ENCODE peak calls at places on chromosomes 3 and 15, in ten cellular contexts. I is adrenal gland, F is lower lobe of right lung, K is MM.1S, L is IMR-90, X is HL-60, B is body of pancreas, V is cardiac muscle cell, C is heart right ventricle, D is right lobe of liver. P is an unnamed sample. For H3K27me3, the result is how much of the 10 kb centered on the place peaks cover.

GRCh38 chr15:99564221-99565030 is 1.4 kb upstream of the MEF2A start:
- DNase-seq in I (peak), B (peak), F (no peak), V (peak), C (peak), K (no peak), X (no peak), D (no peak), L (peak), P (no peak)

GRCh38 chr3:40162616-40163015 is 146.9 kb upstream of the EIF1B start:
- DNase-seq in L (no peak), I (no peak), D (no peak), F (no peak), B (no peak), C (no peak), K (no peak), X (no peak), V (no peak), P (no peak)

GRCh38 chr3:1960506-1960905 is 138.2 kb upstream of the CNTN4 start:
- DNase-seq in K (no peak), F (no peak), B (no peak), I (no peak), L (no peak), C (no peak), D (no peak), V (no peak), X (no peak), P (no peak)

GRCh38 chr3:57755368-57756021 is 614 bp upstream of the SLMAP start:
- DNase-seq in V (peak), L (peak), F (peak), B (peak), C (no peak), I (no peak), D (peak), K (peak), X (peak), P (no peak)

GRCh38 chr15:74892313-74892712 is 2.5 kb downstream of the MPI start:
- DNase-seq in V (no peak), I (no peak), X (no peak), B (peak), C (no peak), F (no peak), D (peak), K (no peak), L (no peak), P (no peak)

GRCh38 chr3:126107203-126107939 is 23.4 kb upstream of the SLC41A3 start:
- DNase-seq in F (no peak), D (no peak), I (no peak), C (no peak), B (no peak), V (no peak), X (no peak), L (no peak), K (no peak), P (no peak)

GRCh38 chr3:125349556-125350165 is 25.5 kb downstream of the ZNF148 start:
- DNase-seq in K (no peak), V (no peak), L (peak), D (no peak), I (no peak), C (no peak), F (no peak), X (no peak), B (no peak), P (no peak)

GRCh38 chr3:156997351-156997750 is 162.6 kb downstream of the CCNL1 start:
- DNase-seq in L (no peak), C (no peak), I (no peak), X (no peak), D (no peak), B (no peak), K (no peak), F (no peak), V (no peak), P (peak)

GRCh38 chr3:56917740-56918568 is 116.2 kb upstream of the ARHGEF3 start:
- DNase-seq in X (peak), C (no peak), V (no peak), F (no peak), K (peak), I (no peak), D (no peak), B (no peak), L (no peak), P (no peak)

GRCh38 chr15:23038741-23039150 is 623 bp downstream of the TUBGCP5 start:
- DNase-seq in C (no peak), B (peak), F (no peak), V (no peak), K (no peak), I (no peak), X (peak), L (peak), D (no peak), P (no peak)

GRCh38 chr15:27589260-27589659 is 509.9 kb downstream of the OCA2 start:
- DNase-seq in L (no peak), B (peak), D (no peak), V (no peak), I (no peak), K (peak), F (no peak), X (no peak), C (no peak), P (no peak)

GRCh38 chr15:95770191-95770590 is 560.3 kb upstream of the NR2F2 start:
- DNase-seq in F (no peak), D (no peak), X (no peak), L (peak), K (no peak), C (no peak), V (no peak), B (no peak), I (no peak), P (peak)

GRCh38 chr15:70251246-70251990 is 153.7 kb upstream of the TLE3 start:
- DNase-seq in K (no peak), C (no peak), V (no peak), I (no peak), X (no peak), F (no peak), L (no peak), B (no peak), D (no peak), P (no peak)

GRCh38 chr3:187870360-187871203 is 125.3 kb upstream of the BCL6 start:
- DNase-seq in L (no peak), C (no peak), I (no peak), K (no peak), X (no peak), V (no peak), D (no peak), F (no peak), B (no peak), P (no peak)

GRCh38 chr3:63050548-63050947 is 175.3 kb upstream of the CADPS start:
- DNase-seq in D (no peak), C (no peak), L (no peak), V (no peak), F (no peak), X (no peak), B (no peak), K (no peak), I (no peak), P (no peak)

GRCh38 chr3:55042591-55042990 is 114.7 kb upstream of the LRTM1 start:
- DNase-seq in C (no peak), V (no peak), L (peak), F (no peak), D (no peak), B (no peak), I (no peak), K (no peak), X (no peak), P (no peak)

GRCh38 chr3:118942195-118942594 is 92.5 kb downstream of the IGSF11 start:
- DNase-seq in C (no peak), X (no peak), K (no peak), F (no peak), D (no peak), B (no peak), I (no peak), L (no peak), V (no peak), P (no peak)

GRCh38 chr3:120497813-120498212 is 47.0 kb upstream of the FSTL1 start:
- DNase-seq in B (no peak), I (no peak), L (peak), K (no peak), D (no peak), F (no peak), X (no peak), C (no peak), V (no peak), P (no peak)

GRCh38 chr3:135567223-135567622 is 398.3 kb upstream of the PPP2R3A start:
- DNase-seq in I (no peak), K (no peak), L (no peak), X (no peak), D (no peak), F (no peak), C (no peak), V (no peak), B (no peak), P (no peak)

GRCh38 chr15:58026051-58026450 is 39.5 kb downstream of the ALDH1A2 start:
- DNase-seq in L (no peak), K (no peak), X (no peak), F (no peak), I (no peak), D (no peak), C (no peak), V (no peak), B (no peak), P (no peak)

GRCh38 chr15:69735126-69735525 is 282.5 kb downstream of the RPLP1 start:
- DNase-seq in L (no peak), X (no peak), K (no peak), D (no peak), B (peak), I (no peak), C (no peak), F (no peak), V (no peak), P (no peak)

DNA sequence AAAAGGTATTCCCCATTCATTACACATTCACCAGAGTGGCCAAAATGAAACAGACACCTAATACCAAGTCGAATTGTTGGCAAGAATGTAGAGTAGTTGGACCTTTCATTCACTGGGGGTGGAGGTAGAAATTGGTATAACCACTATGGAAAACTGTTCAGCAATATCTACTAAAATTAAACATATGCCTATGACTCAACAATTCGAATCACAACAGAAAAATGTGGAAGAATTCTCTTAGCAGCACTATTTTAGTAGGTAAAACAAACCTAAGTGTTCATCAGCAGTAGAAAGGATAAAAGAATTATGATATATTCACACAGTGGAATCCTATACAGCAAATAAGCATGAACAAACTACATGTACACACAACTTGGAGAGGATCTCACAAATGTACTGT is 30.6 kb downstream of the POLG start:
- DNase-seq in I (no peak), D (no peak), B (no peak), C (no peak), X (no peak), L (peak), K (no peak), V (no peak), F (no peak), P (no peak)
- H3K27me3 ChIP-seq in I (under half), D (under half), B (under half), C (under half), X (under half), L (under half), K (under half), V (under half), F (under half), P (under half)

DNA sequence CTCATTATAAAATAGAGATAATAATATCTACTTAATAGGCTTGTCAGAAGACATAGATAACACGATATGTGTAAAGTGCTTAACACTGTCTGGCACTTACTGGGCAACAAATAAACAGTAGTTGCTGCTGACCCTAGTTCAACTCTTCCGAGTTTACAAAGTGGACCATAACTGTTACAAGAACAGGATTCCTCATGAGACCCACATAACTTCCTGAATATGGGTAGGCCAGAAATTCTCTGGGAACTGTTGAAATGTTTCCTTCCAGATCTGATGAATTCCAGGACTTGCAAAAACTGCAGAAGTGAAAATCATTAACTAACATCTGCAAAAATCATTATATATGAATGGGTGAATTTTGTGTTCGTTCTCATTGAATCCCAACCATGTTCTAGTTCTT is 181.7 kb upstream of the MME start:
- DNase-seq in F (no peak), B (no peak), X (no peak), D (no peak), V (no peak), C (no peak), L (no peak), K (no peak), I (no peak), P (no peak)
- H3K4me3 ChIP-seq in F (no peak), B (no peak), X (no peak), D (no peak), V (no peak), C (no peak), L (no peak), K (no peak), I (no peak), P (no peak)

GRCh38 chr3:149371001-149371722 is 6.3 kb downstream of the TM4SF1 start:
- DNase-seq in X (no peak), F (no peak), K (no peak), C (no peak), L (peak), B (no peak), I (no peak), D (no peak), V (no peak), P (no peak)
- TF ChIP-seq CTCF in X (no peak), F (no peak), K (no peak), C (no peak), L (peak), B (no peak), I (no peak), D (no peak), V (no peak), P (no peak)

DNA sequence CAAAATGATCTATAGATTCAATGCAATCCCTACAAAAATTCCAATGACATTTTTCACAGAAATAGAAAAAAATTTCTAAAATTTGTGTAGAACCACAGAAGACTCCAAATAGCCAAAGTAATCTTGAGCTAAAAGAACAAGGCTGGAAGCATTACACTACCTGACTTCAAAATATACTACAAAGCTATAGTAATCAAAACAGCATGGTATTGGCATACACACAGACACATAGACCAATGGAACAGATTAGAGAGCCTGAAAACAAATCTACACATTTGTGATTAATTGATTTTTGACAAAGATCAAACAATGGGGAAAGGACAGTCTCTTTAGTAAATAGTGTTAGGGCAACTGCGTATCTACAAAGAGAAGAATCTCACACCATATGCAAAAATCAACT is 45.3 kb upstream of the RYK start:
- DNase-seq in V (no peak), L (no peak), F (no peak), X (no peak), K (no peak), C (no peak), I (no peak), B (no peak), D (no peak), P (no peak)
- H3K27me3 ChIP-seq in V (under half), L (under half), F (under half), X (under half), K (half or more), C (under half), I (under half), B (under half), D (under half), P (under half)

GRCh38 chr15:98428253-98428989 is 219.9 kb upstream of the IGF1R start:
- DNase-seq in D (peak), X (no peak), C (peak), F (peak), I (peak), B (peak), K (peak), L (peak), V (peak), P (peak)
- H3K4me3 ChIP-seq in D (peak), X (no peak), C (peak), F (peak), I (peak), B (no peak), K (peak), L (peak), V (peak), P (peak)

DNA sequence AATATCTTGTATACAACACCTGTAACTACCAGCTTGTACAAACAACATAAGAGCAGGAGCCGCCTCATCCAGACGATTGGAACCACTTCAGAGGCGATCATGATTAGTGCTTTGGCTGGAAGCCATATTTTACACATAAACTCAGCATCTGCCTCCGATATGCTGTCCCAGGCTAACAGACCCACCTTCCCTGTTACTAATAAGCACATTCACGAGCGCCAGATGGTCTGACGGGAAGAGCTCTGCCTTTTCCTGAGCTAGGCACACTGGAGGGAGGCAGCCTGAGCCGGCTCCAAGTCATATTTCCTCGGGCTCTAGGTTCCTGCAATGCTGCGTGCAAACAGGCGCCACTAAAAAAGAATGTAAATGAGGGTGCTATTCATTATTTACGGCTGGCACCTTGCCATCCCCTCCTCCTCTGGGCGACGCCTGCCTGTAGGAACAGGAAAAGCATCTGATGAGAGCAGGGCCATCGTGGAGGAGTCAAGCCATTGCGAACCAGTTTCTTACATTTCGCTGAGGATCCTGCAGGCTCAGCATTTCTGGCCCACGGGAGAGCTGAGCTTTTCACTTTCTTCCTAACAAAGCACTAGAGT is 98.2 kb downstream of the ANXA2 start:
- DNase-seq in F (no peak), C (peak), V (no peak), L (no peak), K (no peak), I (no peak), D (no peak), B (peak), X (no peak), P (no peak)
- TF ChIP-seq CTCF in F (peak), C (peak), V (peak), L (no peak), K (no peak), I (no peak), D (no peak), B (peak), X (no peak), P (peak)

GRCh38 chr3:24520941-24521305 is 26.3 kb upstream of the THRB start:
- DNase-seq in B (no peak), D (no peak), I (no peak), C (no peak), F (no peak), L (no peak), X (no peak), K (no peak), V (no peak), P (no peak)

GRCh38 chr3:24518990-24519367 is 24.3 kb upstream of the THRB start:
- DNase-seq in X (no peak), L (no peak), C (no peak), K (no peak), F (no peak), V (no peak), I (no peak), D (no peak), B (no peak), P (no peak)

GRCh38 chr3:24521306-24522154 is 26.9 kb upstream of the THRB start:
- DNase-seq in K (peak), B (peak), V (peak), L (no peak), F (peak), C (peak), I (peak), D (peak), X (no peak), P (no peak)

GRCh38 chr3:24520101-24520495 is 25.4 kb upstream of the THRB start:
- DNase-seq in L (no peak), F (no peak), V (no peak), K (no peak), D (no peak), I (no peak), X (no peak), C (no peak), B (no peak), P (no peak)

DNA sequence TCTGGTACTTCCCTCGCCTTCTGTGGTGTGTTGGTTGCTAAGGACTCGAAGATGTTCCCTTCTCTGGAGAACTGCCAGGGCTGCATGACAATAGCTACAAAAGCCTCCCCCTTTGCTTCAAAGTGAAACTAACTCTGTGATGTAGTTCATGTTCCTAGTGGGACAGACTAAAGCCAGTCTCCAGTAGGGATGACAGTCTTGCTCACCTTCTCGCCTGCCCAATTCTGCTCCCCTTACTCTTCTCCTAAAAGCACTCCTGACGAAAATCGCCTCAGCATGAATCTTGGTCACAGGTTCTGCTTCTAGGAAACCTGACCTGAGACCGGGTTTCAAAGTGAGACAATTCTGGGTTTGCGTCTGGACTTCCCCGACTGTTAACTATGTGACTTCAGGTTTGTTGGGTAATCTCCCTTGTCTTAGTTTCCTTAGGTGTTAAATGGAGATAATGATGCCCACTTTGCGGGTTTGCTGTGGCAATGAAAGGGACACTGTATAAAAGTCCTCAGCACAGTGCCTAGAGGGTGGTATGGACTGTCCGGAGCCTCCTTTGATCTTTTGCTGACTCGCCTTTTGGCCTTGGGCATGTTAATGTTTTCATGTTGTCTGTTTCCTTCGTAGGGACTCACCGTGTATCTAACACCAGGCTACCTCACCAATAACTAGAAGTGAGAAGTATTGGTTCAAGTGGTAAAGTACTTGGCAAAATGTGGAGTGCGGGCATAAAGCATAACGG is 24.9 kb upstream of the THRB start:
- DNase-seq in C (peak), B (no peak), D (no peak), X (no peak), L (no peak), I (peak), F (no peak), K (no peak), V (no peak), P (no peak)
- H3K27me3 ChIP-seq in C (under half), B (under half), D (under half), X (under half), L (under half), I (under half), F (under half), K (under half), V (half or more), P (under half)

GRCh38 chr15:40340038-40340739 is 550 bp downstream of the CCDC9B start:
- DNase-seq in I (peak), F (peak), B (peak), D (peak), K (no peak), L (peak), C (peak), V (peak), X (no peak), P (no peak)
- H3K4me3 ChIP-seq in I (peak), F (peak), B (no peak), D (peak), K (no peak), L (peak), C (peak), V (peak), X (no peak), P (peak)